ENCODE peak calls at places on chromosomes 11 and 22, in four cellular contexts. N, B, H and L are unnamed samples.

GRCh38 chr11:46769636-46770221 is 50.7 kb downstream of the F2 start:
- DNase-seq in N (no peak), B (no peak), H (no peak), L (no peak)

GRCh38 chr22:37196539-37197450 is 8.7 kb upstream of the C1QTNF6 start:
- DNase-seq in N (peak; percentile 87), B (peak; percentile 91), H (peak; percentile 41), L (peak; percentile 61)

GRCh38 chr22:36467946-36468345 is 13.5 kb downstream of the TXN2 start:
- DNase-seq in N (peak; percentile 97), B (peak; percentile 94), H (peak; percentile 77), L (peak; percentile 60)

GRCh38 chr11:104075091-104075490 is 38.7 kb downstream of the DDI1 start:
- DNase-seq in N (no peak), B (no peak), H (no peak), L (no peak)

GRCh38 chr11:60343094-60343704 is 16.1 kb downstream of the MS4A6E start:
- DNase-seq in N (peak; percentile 0), B (peak; percentile 4), H (no peak), L (no peak)

GRCh38 chr11:911031-911889 is 650 bp upstream of the CHID1 start:
- DNase-seq in N (peak; percentile 46), B (peak; percentile 47), H (no peak), L (no peak)

GRCh38 chr11:2296913-2297622 is 4.7 kb downstream of the C11orf21 start:
- DNase-seq in N (no peak), B (no peak), H (no peak), L (no peak)

GRCh38 chr22:22928666-22929380 is 41.2 kb downstream of the IGLL5 start:
- DNase-seq in N (peak; percentile 27), B (peak; percentile 33), H (no peak), L (no peak)

GRCh38 chr11:35477871-35478270 is 47.5 kb downstream of the PAMR1 start:
- DNase-seq in N (no peak), B (no peak), H (no peak), L (no peak)

GRCh38 chr11:109329716-109330115 is 92.3 kb upstream of the C11orf87 start:
- DNase-seq in N (no peak), B (no peak), H (no peak), L (no peak)

GRCh38 chr11:78647986-78648875 is 73.6 kb upstream of the NARS2 start:
- DNase-seq in N (no peak), B (no peak), H (no peak), L (no peak)

GRCh38 chr11:129828301-129828836 is 12.7 kb downstream of the TMEM45B start:
- DNase-seq in N (no peak), B (peak; percentile 38), H (no peak), L (no peak)

GRCh38 chr11:27039873-27040272 is 742 bp upstream of the BBOX1 start:
- DNase-seq in N (no peak), B (no peak), H (no peak), L (no peak)

GRCh38 chr11:17473071-17473744 is 3.4 kb downstream of the ABCC8 start:
- DNase-seq in N (peak; percentile 2), B (no peak), H (no peak), L (no peak)

GRCh38 chr11:59755701-59756495 is 722 bp downstream of the STX3 start:
- DNase-seq in N (peak; percentile 77), B (peak; percentile 80), H (no peak), L (no peak)

GRCh38 chr22:40258463-40259046 is 80.8 kb downstream of the TNRC6B start:
- DNase-seq in N (peak; percentile 20), B (peak; percentile 35), H (no peak), L (no peak)

GRCh38 chr11:4480577-4481539 is 1.6 kb upstream of the OR52K1 start:
- DNase-seq in N (no peak), B (no peak), H (no peak), L (no peak)

GRCh38 chr11:16097543-16097942 is 258.8 kb downstream of the SOX6 start:
- DNase-seq in N (no peak), B (no peak), H (no peak), L (no peak)

GRCh38 chr11:43327987-43328386 is 16.2 kb downstream of the API5 start:
- DNase-seq in N (peak; percentile 93), B (peak; percentile 96), H (peak; percentile 87), L (peak; percentile 37)

GRCh38 chr11:130808541-130808940 is 107.7 kb downstream of the SNX19 start:
- DNase-seq in N (no peak), B (no peak), H (peak; percentile 70), L (no peak)

GRCh38 chr22:37607010-37607911 is 1.4 kb upstream of the GGA1 start:
- DNase-seq in N (peak; percentile 44), B (peak; percentile 58), H (no peak), L (no peak)

GRCh38 chr11:108654994-108655631 is 9.8 kb upstream of the DDX10 start:
- DNase-seq in N (peak; percentile 72), B (peak; percentile 72), H (no peak), L (no peak)

GRCh38 chr22:49137216-49137840 is 690.3 kb downstream of the BRD1 start:
- DNase-seq in N (no peak), B (no peak), H (no peak), L (no peak)

GRCh38 chr11:11077898-11078297 is 220.0 kb upstream of the ZBED5 start:
- DNase-seq in N (no peak), B (no peak), H (no peak), L (no peak)

GRCh38 chr11:83349371-83349770 is 63.2 kb upstream of the CCDC90B start:
- DNase-seq in N (no peak), B (no peak), H (no peak), L (no peak)

GRCh38 chr11:121465709-121466062 is 12.9 kb upstream of the SORL1-AS1 start:
- DNase-seq in N (no peak), B (no peak), H (no peak), L (no peak)

GRCh38 chr22:28019881-28020861 is 101.1 kb upstream of the PITPNB start:
- DNase-seq in N (peak; percentile 68), B (peak; percentile 66), H (no peak), L (no peak)

GRCh38 chr11:34358258-34358665 is 452 bp upstream of the ABTB2 start:
- DNase-seq in N (peak; percentile 61), B (peak; percentile 70), H (no peak), L (no peak)

GRCh38 chr11:70739091-70739490 is 340.8 kb downstream of the CTTN start:
- DNase-seq in N (no peak), B (no peak), H (no peak), L (no peak)

GRCh38 chr11:37496196-37496595 is 898.2 kb upstream of the RAG2 start:
- DNase-seq in N (peak; percentile 17), B (no peak), H (no peak), L (no peak)

GRCh38 chr22:25167082-25167481 is 32.6 kb upstream of the CRYBB3 start:
- DNase-seq in N (no peak), B (no peak), H (no peak), L (no peak)

GRCh38 chr22:27185903-27186302 is 528.5 kb downstream of the MIAT start:
- DNase-seq in N (no peak), B (no peak), H (no peak), L (no peak)

GRCh38 chr11:73147771-73148681 is 5.9 kb upstream of the FCHSD2 start:
- DNase-seq in N (no peak), B (no peak), H (no peak), L (no peak)

GRCh38 chr22:45185718-45186511 is 22.2 kb downstream of the NUP50 start:
- DNase-seq in N (no peak), B (no peak), H (no peak), L (no peak)

GRCh38 chr22:30235687-30236170 is 10.8 kb downstream of the LIF start:
- DNase-seq in N (peak; percentile 47), B (peak; percentile 59), H (peak; percentile 90), L (peak; percentile 67)

DNA sequence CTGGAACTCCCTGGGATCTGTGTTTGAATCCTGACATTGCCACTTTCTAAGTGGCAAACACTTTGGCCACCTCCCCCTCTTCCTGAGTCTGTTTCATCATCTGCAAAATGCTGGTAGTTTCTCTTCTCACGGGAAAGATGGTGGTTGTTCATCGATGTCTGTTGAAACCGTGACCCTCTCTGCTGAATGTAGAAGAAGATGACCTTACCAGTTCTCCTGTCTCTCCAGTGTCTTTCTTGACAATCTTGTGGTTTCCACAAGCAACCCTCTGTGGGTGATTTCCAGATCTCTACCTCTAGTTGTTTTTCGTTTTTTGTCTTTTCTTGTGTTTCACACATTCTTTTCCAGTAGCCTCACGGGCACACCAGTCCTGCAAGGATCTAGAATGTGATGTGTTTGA is 27.5 kb downstream of the ZBTB16 start:
- DNase-seq in N (no peak), B (no peak), H (no peak), L (no peak)
- TF ChIP-seq CTCF in N (no peak), B (no peak), H (no peak), L (no peak)

GRCh38 chr11:64868904-64869570 is 9.4 kb downstream of the EHD1 start:
- DNase-seq in N (peak; percentile 87), B (peak; percentile 87), H (no peak), L (no peak)
- H3K4me3 ChIP-seq in N (no peak overlapping the region), B (no peak overlapping the region), H (no peak overlapping the region), L (no peak overlapping the region)

GRCh38 chr11:61832207-61832606 is 4.1 kb downstream of the FADS2 start:
- DNase-seq in N (no peak), B (no peak), H (no peak), L (no peak)

GRCh38 chr11:61832758-61833157 is 4.7 kb downstream of the FADS2 start:
- DNase-seq in N (no peak), B (no peak), H (no peak), L (no peak)

GRCh38 chr11:61833478-61833877 is 5.4 kb downstream of the FADS2 start:
- DNase-seq in N (no peak), B (no peak), H (no peak), L (no peak)

GRCh38 chr11:61834278-61835004 is 6.3 kb downstream of the FADS2 start:
- DNase-seq in N (peak; percentile 90), B (peak; percentile 91), H (no peak), L (no peak)

DNA sequence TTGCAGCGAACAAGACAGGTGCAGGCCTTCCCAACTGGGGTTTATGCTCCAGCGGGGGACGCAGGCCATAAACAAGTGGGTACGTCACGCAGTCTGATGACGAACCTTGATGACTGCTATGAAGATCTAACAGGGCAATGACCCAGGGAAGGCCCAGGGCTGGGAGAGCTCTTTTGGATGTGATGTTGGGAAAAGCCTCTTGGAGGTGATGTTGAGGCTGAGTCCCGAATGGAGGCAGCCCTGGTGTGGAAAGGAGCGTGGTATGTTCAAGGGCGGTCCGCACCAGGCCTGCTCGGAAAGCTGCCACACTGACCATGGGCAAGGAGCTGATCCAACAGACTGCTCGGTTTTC is 5.8 kb downstream of the FADS2 start:
- DNase-seq in N (no peak), B (peak; percentile 18), H (no peak), L (no peak)
- TF ChIP-seq CTCF in N (no peak), B (no peak), H (no peak), L (no peak)

DNA sequence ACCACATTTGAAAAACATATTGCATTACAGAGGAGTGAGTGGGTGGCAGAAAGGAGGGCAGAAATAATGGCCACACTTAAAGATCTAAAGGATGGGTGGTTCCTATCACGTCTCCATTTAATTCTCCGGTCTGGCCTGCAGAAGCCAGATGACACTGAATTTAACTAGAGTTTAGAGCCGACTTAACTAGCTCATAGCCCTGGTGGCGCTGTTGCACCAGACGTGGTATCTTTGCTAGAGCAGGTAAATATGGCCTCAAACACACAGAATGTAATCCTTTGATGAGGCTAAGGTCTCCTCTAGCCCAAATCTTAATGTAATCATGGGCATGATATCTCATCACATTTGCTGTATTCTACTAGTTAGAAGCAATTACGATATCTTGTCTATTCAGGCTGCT is 51.5 kb upstream of the GAL start:
- DNase-seq in N (peak; percentile 83), B (peak; percentile 79), H (peak; percentile 14), L (no peak)
- H3K4me3 ChIP-seq in N (no peak overlapping the region), B (no peak overlapping the region), H (no peak overlapping the region), L (no peak overlapping the region)